ENCODE peak calls at places on chromosomes 7 and 10, in five cellular contexts. One of them, this sample, is unnamed.

GRCh38 chr10:74953214-74953613 is 126.8 kb downstream of the KAT6B start:
- DNase-seq in K562: no peak
- DNase-seq in SK-N-SH: no peak
- DNase-seq in GM12878: no peak
- DNase-seq in NT2/D1: no peak
- DNase-seq in this sample: no peak

GRCh38 chr7:16765436-16765859 is 11.9 kb downstream of the TSPAN13 start:
- DNase-seq in K562: no peak
- DNase-seq in SK-N-SH: no peak
- DNase-seq in GM12878: no peak
- DNase-seq in NT2/D1: no peak
- DNase-seq in this sample: no peak

GRCh38 chr10:30719832-30720231 is 90.3 kb upstream of the LYZL2 start:
- DNase-seq in K562: no peak
- DNase-seq in SK-N-SH: peak
- DNase-seq in GM12878: no peak
- DNase-seq in NT2/D1: no peak
- DNase-seq in this sample: no peak

GRCh38 chr10:29810816-29811215 is 176.0 kb upstream of the SVIL start:
- DNase-seq in K562: no peak
- DNase-seq in SK-N-SH: no peak
- DNase-seq in GM12878: no peak
- DNase-seq in NT2/D1: no peak
- DNase-seq in this sample: no peak

GRCh38 chr7:30906014-30906413 is 5.6 kb upstream of the AQP1 start:
- DNase-seq in K562: no peak
- DNase-seq in SK-N-SH: no peak
- DNase-seq in GM12878: no peak
- DNase-seq in NT2/D1: no peak
- DNase-seq in this sample: no peak

GRCh38 chr7:36910401-36910800 is 186.1 kb upstream of the AOAH start:
- DNase-seq in K562: no peak
- DNase-seq in SK-N-SH: no peak
- DNase-seq in GM12878: no peak
- DNase-seq in NT2/D1: no peak
- DNase-seq in this sample: no peak

GRCh38 chr10:73723516-73723915 is 20.7 kb upstream of the SEC24C start:
- DNase-seq in K562: no peak
- DNase-seq in SK-N-SH: no peak
- DNase-seq in GM12878: no peak
- DNase-seq in NT2/D1: no peak
- DNase-seq in this sample: no peak

GRCh38 chr10:46557319-46558140 is 1.1 kb upstream of the GPRIN2 start:
- DNase-seq in K562: no peak
- DNase-seq in SK-N-SH: no peak
- DNase-seq in GM12878: no peak
- DNase-seq in NT2/D1: no peak
- DNase-seq in this sample: no peak

GRCh38 chr10:5681930-5682329 is 2.7 kb upstream of the TASOR2 start:
- DNase-seq in K562: peak
- DNase-seq in SK-N-SH: no peak
- DNase-seq in GM12878: no peak
- DNase-seq in NT2/D1: no peak
- DNase-seq in this sample: no peak

GRCh38 chr10:57664815-57665214 is 602.9 kb downstream of the IPMK start:
- DNase-seq in K562: no peak
- DNase-seq in SK-N-SH: no peak
- DNase-seq in GM12878: no peak
- DNase-seq in NT2/D1: no peak
- DNase-seq in this sample: no peak

GRCh38 chr10:126131338-126131737 is 235.0 kb downstream of the FANK1 start:
- DNase-seq in K562: no peak
- DNase-seq in SK-N-SH: no peak
- DNase-seq in GM12878: no peak
- DNase-seq in NT2/D1: no peak
- DNase-seq in this sample: no peak

GRCh38 chr7:2894118-2894940 is 50.2 kb upstream of the GNA12 start:
- DNase-seq in K562: no peak
- DNase-seq in SK-N-SH: no peak
- DNase-seq in GM12878: peak
- DNase-seq in NT2/D1: no peak
- DNase-seq in this sample: no peak

GRCh38 chr7:137986252-137987010 is 15.5 kb downstream of the CREB3L2 start:
- DNase-seq in K562: peak
- DNase-seq in SK-N-SH: no peak
- DNase-seq in GM12878: no peak
- DNase-seq in NT2/D1: no peak
- DNase-seq in this sample: no peak

GRCh38 chr10:34759161-34759836 is 55.8 kb downstream of the PARD3 start:
- DNase-seq in K562: no peak
- DNase-seq in SK-N-SH: no peak
- DNase-seq in GM12878: no peak
- DNase-seq in NT2/D1: no peak
- DNase-seq in this sample: no peak

GRCh38 chr7:64873517-64873916 is 29.6 kb upstream of the ZNF273 start:
- DNase-seq in K562: no peak
- DNase-seq in SK-N-SH: peak
- DNase-seq in GM12878: no peak
- DNase-seq in NT2/D1: no peak
- DNase-seq in this sample: no peak

GRCh38 chr7:31814187-31814586 is 127.2 kb downstream of the PPP1R17 start:
- DNase-seq in K562: peak
- DNase-seq in SK-N-SH: no peak
- DNase-seq in GM12878: no peak
- DNase-seq in NT2/D1: no peak
- DNase-seq in this sample: no peak

GRCh38 chr10:49610015-49610734 is at the start of gene SLC18A3:
- DNase-seq in K562: no peak
- DNase-seq in SK-N-SH: peak
- DNase-seq in GM12878: no peak
- DNase-seq in NT2/D1: no peak
- DNase-seq in this sample: no peak

GRCh38 chr10:125231116-125231812 is 70.9 kb upstream of the CTBP2 start:
- DNase-seq in K562: no peak
- DNase-seq in SK-N-SH: peak
- DNase-seq in GM12878: no peak
- DNase-seq in NT2/D1: peak
- DNase-seq in this sample: peak

GRCh38 chr7:105643857-105644256 is 62.6 kb upstream of the EFCAB10 start:
- DNase-seq in K562: no peak
- DNase-seq in SK-N-SH: no peak
- DNase-seq in GM12878: no peak
- DNase-seq in NT2/D1: no peak
- DNase-seq in this sample: no peak

GRCh38 chr7:53811555-53812079 is 730.6 kb upstream of the VSTM2A start:
- DNase-seq in K562: peak
- DNase-seq in SK-N-SH: no peak
- DNase-seq in GM12878: no peak
- DNase-seq in NT2/D1: no peak
- DNase-seq in this sample: no peak

GRCh38 chr7:104980969-104981670 is 32.9 kb upstream of the KMT2E start:
- DNase-seq in K562: peak
- DNase-seq in SK-N-SH: peak
- DNase-seq in GM12878: no peak
- DNase-seq in NT2/D1: no peak
- DNase-seq in this sample: peak

GRCh38 chr10:49168821-49169495 is 19.2 kb downstream of the TMEM273 start:
- DNase-seq in K562: no peak
- DNase-seq in SK-N-SH: no peak
- DNase-seq in GM12878: no peak
- DNase-seq in NT2/D1: no peak
- DNase-seq in this sample: no peak

GRCh38 chr7:98286701-98287485 is 5.4 kb downstream of the BRI3 start:
- DNase-seq in K562: no peak
- DNase-seq in SK-N-SH: peak
- DNase-seq in GM12878: no peak
- DNase-seq in NT2/D1: no peak
- DNase-seq in this sample: no peak

GRCh38 chr7:114825423-114825951 is 96.4 kb upstream of the MDFIC start:
- DNase-seq in K562: no peak
- DNase-seq in SK-N-SH: no peak
- DNase-seq in GM12878: no peak
- DNase-seq in NT2/D1: peak
- DNase-seq in this sample: no peak

GRCh38 chr10:7667262-7668141 is 736 bp upstream of the ITIH5 start:
- DNase-seq in K562: no peak
- DNase-seq in SK-N-SH: peak
- DNase-seq in GM12878: no peak
- DNase-seq in NT2/D1: no peak
- DNase-seq in this sample: no peak

GRCh38 chr7:55158983-55159382 is 140.2 kb downstream of the EGFR start:
- DNase-seq in K562: no peak
- DNase-seq in SK-N-SH: no peak
- DNase-seq in GM12878: no peak
- DNase-seq in NT2/D1: no peak
- DNase-seq in this sample: no peak

GRCh38 chr7:146656988-146657387 is 540.4 kb downstream of the CNTNAP2 start:
- DNase-seq in K562: no peak
- DNase-seq in SK-N-SH: no peak
- DNase-seq in GM12878: no peak
- DNase-seq in NT2/D1: no peak
- DNase-seq in this sample: no peak

GRCh38 chr10:34766256-34766580 is 48.9 kb downstream of the PARD3 start:
- DNase-seq in K562: no peak
- DNase-seq in SK-N-SH: peak
- DNase-seq in GM12878: no peak
- DNase-seq in NT2/D1: no peak
- DNase-seq in this sample: no peak

GRCh38 chr7:37193087-37193774 is 255.4 kb downstream of the ELMO1 start:
- DNase-seq in K562: peak
- DNase-seq in SK-N-SH: no peak
- DNase-seq in GM12878: no peak
- DNase-seq in NT2/D1: no peak
- DNase-seq in this sample: no peak

GRCh38 chr7:95922191-95922590 is 149.8 kb downstream of the DYNC1I1 start:
- DNase-seq in K562: no peak
- DNase-seq in SK-N-SH: no peak
- DNase-seq in GM12878: no peak
- DNase-seq in NT2/D1: no peak
- DNase-seq in this sample: no peak

GRCh38 chr10:93160829-93161228 is 87.1 kb downstream of the CYP26A1 start:
- DNase-seq in K562: no peak
- DNase-seq in SK-N-SH: no peak
- DNase-seq in GM12878: no peak
- DNase-seq in NT2/D1: no peak
- DNase-seq in this sample: no peak

GRCh38 chr7:55484834-55485233 is 87.5 kb downstream of the VOPP1 start:
- DNase-seq in K562: no peak
- DNase-seq in SK-N-SH: no peak
- DNase-seq in GM12878: no peak
- DNase-seq in NT2/D1: no peak
- DNase-seq in this sample: no peak

GRCh38 chr10:43686414-43686813 is 37.7 kb upstream of the ZNF32 start:
- DNase-seq in K562: no peak
- DNase-seq in SK-N-SH: no peak
- DNase-seq in GM12878: no peak
- DNase-seq in NT2/D1: no peak
- DNase-seq in this sample: no peak
- TF ChIP-seq YY1 in K562: no peak
- TF ChIP-seq YY1 in SK-N-SH: no peak
- TF ChIP-seq YY1 in GM12878: no peak
- TF ChIP-seq YY1 in NT2/D1: no peak
- TF ChIP-seq YY1 in this sample: no peak

DNA sequence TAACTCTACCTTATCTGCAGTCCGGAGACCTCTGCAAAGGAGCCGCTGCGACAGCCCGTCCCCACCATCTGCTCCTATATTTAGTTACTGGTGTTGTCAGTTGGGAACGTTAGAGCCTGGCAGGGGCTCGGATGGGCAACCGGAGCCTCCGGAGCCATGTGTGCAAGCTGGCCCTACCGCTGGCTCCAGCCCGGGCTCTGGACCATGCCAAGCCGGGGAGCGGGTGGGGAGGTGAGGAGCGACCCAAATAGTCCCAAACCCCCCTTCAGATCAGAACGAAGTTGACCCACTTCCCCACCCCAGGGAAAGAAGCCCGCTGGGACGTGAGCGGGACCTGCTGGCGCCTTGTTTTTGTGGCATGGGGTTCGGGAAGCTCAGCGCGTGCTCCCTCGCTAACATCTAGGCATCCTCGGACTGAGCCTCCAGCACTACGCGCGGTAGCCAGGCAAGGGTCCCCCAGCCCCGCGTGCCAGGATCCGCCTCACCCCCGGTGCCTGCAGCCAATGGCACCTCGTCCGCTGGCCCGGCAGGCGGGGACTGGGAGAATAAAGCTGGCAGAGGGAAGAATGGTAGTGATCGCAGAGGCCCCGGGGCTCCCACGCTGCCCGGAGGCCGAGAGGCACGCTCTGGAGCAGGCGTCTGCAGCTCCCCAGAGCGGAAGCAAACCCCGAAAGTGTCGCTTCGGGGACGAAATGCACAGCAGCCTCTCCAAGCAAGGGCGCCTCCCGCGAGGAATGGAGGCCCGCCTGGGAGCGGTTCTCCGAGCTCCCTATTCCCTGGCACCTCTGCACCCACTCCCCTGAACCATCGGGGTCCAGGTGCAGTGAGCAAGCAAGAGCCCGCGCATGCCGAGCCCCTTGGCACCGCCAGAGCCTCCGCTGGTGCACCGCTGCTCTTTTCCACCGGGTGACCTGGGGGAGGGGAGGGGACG is 669 bp downstream of the LRRC20 start:
- DNase-seq in K562: peak
- DNase-seq in SK-N-SH: peak
- DNase-seq in GM12878: no peak
- DNase-seq in NT2/D1: no peak
- DNase-seq in this sample: no peak
- TF ChIP-seq YY1 in K562: no peak
- TF ChIP-seq YY1 in SK-N-SH: no peak
- TF ChIP-seq YY1 in GM12878: no peak
- TF ChIP-seq YY1 in NT2/D1: no peak
- TF ChIP-seq YY1 in this sample: no peak

DNA sequence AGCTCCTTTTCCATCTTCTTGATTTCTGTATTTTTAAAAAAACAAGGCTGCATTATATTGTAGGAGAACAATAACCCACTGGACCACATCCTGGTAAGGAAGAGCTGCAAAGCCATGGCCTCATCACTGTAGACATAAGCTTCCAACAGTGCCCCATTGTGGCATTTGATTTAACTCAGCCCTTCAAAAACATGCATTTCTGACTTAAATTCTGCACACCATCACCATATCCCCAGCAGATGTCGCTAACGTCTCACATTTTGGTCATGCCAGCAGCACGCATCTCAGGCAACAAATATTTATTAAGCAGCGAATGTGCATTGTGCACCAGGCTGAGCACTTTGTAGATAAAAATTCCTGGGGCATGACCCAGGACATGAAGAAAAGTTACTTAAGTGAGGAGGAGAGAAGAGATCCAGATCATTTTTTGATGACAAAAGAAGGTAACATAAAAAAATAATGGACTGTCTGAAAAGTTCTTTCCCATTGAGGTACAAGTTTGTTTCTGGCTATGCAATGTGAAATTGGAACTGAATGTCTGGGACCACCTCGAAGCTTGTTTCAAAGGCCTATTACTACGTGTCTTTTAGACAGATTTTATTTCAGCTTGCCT is 164.6 kb upstream of the CDCA7L start:
- DNase-seq in K562: peak
- DNase-seq in SK-N-SH: peak
- DNase-seq in GM12878: peak
- DNase-seq in NT2/D1: peak
- DNase-seq in this sample: peak
- TF ChIP-seq YY1 in K562: no peak
- TF ChIP-seq YY1 in SK-N-SH: no peak
- TF ChIP-seq YY1 in GM12878: peak
- TF ChIP-seq YY1 in NT2/D1: no peak
- TF ChIP-seq YY1 in this sample: no peak

GRCh38 chr7:126501617-126502016 is 751.1 kb downstream of the GRM8 start:
- DNase-seq in K562: no peak
- DNase-seq in SK-N-SH: no peak
- DNase-seq in GM12878: no peak
- DNase-seq in NT2/D1: no peak
- DNase-seq in this sample: no peak
- TF ChIP-seq YY1 in K562: no peak
- TF ChIP-seq YY1 in SK-N-SH: no peak
- TF ChIP-seq YY1 in GM12878: no peak
- TF ChIP-seq YY1 in NT2/D1: no peak
- TF ChIP-seq YY1 in this sample: no peak